ENCODE peak calls at places on chromosomes 3 and 15, in seven cellular contexts. P is suprapubic skin, Q is left ventricle myocardium inferior, U is GM23248, R is cardiac muscle cell, K is keratinocyte, Z is thoracic aorta. G is an unnamed sample.

GRCh38 chr3:901953-902778 is 190.7 kb upstream of the CNTN6 start:
- DNase-seq in P (no peak), Q (no peak), U (peak; percentile 24), R (peak; percentile 9), K (no peak), Z (no peak), G (peak; percentile 40)

GRCh38 chr15:51334011-51334426 is 4.4 kb downstream of the CYP19A1 start:
- DNase-seq in P (no peak), Q (no peak), U (no peak), R (no peak), K (no peak), Z (no peak), G (no peak)

GRCh38 chr15:68821190-68821897 is 649 bp upstream of the ANP32A start:
- DNase-seq in P (no peak), Q (no peak), U (peak; percentile 34), R (no peak), K (no peak), Z (no peak), G (no peak)

GRCh38 chr15:38085931-38086562 is 151.6 kb downstream of the TMCO5A start:
- DNase-seq in P (no peak), Q (no peak), U (peak; percentile 64), R (peak; percentile 33), K (no peak), Z (no peak), G (no peak)

GRCh38 chr15:85401108-85401765 is 20.8 kb downstream of the AKAP13 start:
- DNase-seq in P (no peak), Q (no peak), U (no peak), R (no peak), K (no peak), Z (no peak), G (no peak)

GRCh38 chr15:41970456-41970855 is 1.9 kb downstream of the EHD4 start:
- DNase-seq in P (no peak), Q (no peak), U (no peak), R (no peak), K (no peak), Z (no peak), G (no peak)

GRCh38 chr3:155428558-155428957 is 135.1 kb upstream of the STRIT1 start:
- DNase-seq in P (no peak), Q (no peak), U (peak; percentile 92), R (no peak), K (peak; percentile 57), Z (no peak), G (no peak)

GRCh38 chr3:111668912-111669488 is 73.9 kb upstream of the ZBED2 start:
- DNase-seq in P (no peak), Q (no peak), U (peak; percentile 87), R (peak; percentile 74), K (no peak), Z (no peak), G (peak; percentile 70)

GRCh38 chr15:40984963-40985362 is 31.7 kb downstream of the CHAC1 start:
- DNase-seq in P (no peak), Q (no peak), U (peak; percentile 95), R (peak; percentile 64), K (no peak), Z (peak; percentile 21), G (no peak)

GRCh38 chr15:59274126-59274970 is 67.7 kb downstream of the LDHAL6B start:
- DNase-seq in P (no peak), Q (no peak), U (peak; percentile 71), R (peak; percentile 70), K (no peak), Z (no peak), G (no peak)

GRCh38 chr3:32884532-32885031 is 66.8 kb downstream of the TRIM71 start:
- DNase-seq in P (no peak), Q (no peak), U (no peak), R (no peak), K (no peak), Z (no peak), G (no peak)

GRCh38 chr3:47578691-47579632 is at the start of gene CSPG5:
- DNase-seq in P (no peak), Q (peak; percentile 28), U (peak; percentile 50), R (no peak), K (no peak), Z (no peak), G (peak; percentile 76)

GRCh38 chr3:46297658-46298423 is 55.6 kb downstream of the CCR3 start:
- DNase-seq in P (no peak), Q (no peak), U (peak; percentile 27), R (peak; percentile 10), K (peak; percentile 83), Z (no peak), G (no peak)

GRCh38 chr3:10263549-10264363 is 15.5 kb downstream of the TATDN2 start:
- DNase-seq in P (no peak), Q (no peak), U (peak; percentile 81), R (peak; percentile 62), K (no peak), Z (no peak), G (peak; percentile 37)

GRCh38 chr3:149042766-149043386 is 43.5 kb downstream of the HLTF start:
- DNase-seq in P (no peak), Q (no peak), U (peak; percentile 67), R (peak; percentile 48), K (no peak), Z (no peak), G (no peak)

DNA sequence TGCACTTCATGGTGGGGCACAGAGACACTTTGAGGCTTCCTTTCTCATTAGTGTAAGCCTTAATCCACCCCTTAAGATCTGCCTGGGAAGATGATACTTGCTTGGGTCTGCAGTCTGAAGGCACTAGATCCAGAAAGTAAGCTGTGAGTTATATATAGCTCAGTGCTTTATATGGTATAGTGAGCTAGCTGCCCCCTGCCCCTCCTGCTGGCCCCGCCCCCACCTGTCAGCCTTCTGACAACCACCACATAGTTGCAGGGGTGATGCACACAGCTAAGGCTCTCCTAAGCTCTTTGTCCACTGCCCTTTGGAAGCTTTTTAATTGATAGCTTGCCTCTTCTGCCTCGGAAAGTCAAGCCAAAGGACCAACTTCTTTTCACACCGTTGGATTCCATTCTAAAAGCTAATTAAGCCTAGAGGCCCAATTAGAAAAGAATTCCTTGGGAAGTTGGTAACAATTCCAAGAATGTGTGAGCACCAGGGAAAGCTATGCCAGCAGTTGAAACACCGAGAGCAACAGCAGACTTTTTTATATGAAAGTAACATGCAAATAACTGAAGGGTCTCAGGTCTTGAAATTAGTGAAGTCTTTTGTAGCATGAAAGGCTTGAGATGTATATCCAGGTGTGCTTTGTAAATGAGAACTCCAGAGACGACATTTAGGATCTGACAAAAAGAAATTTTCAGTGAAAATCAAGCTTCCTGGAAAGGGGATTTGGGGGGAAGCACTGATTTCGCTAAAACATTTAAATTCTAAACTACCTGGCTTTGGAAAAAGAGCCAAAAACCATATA is 2.3 kb downstream of the TPM1 start:
- DNase-seq in P (no peak), Q (peak; percentile 55), U (peak; percentile 61), R (no peak), K (no peak), Z (no peak), G (no peak)
- H3K4me3 ChIP-seq in P (peak overlapping the region; percentile 97), Q (peak overlapping the region; percentile 83), U (peak overlapping the region; percentile 99), R (peak overlapping the region; percentile 96), K (peak overlapping the region; percentile 84), Z (peak overlapping the region; percentile 83), G (no peak overlapping the region)

GRCh38 chr3:188180114-188180513 is 26.2 kb downstream of the LPP start:
- DNase-seq in P (no peak), Q (no peak), U (no peak), R (no peak), K (no peak), Z (no peak), G (no peak)

GRCh38 chr3:188177721-188178120 is 23.8 kb downstream of the LPP start:
- DNase-seq in P (no peak), Q (no peak), U (no peak), R (no peak), K (no peak), Z (no peak), G (no peak)

GRCh38 chr3:188179006-188179966 is 25.3 kb downstream of the LPP start:
- DNase-seq in P (no peak), Q (peak; percentile 27), U (peak; percentile 84), R (no peak), K (no peak), Z (peak; percentile 40), G (no peak)

GRCh38 chr3:188176884-188177283 is 22.9 kb downstream of the LPP start:
- DNase-seq in P (no peak), Q (no peak), U (no peak), R (no peak), K (no peak), Z (no peak), G (no peak)

DNA sequence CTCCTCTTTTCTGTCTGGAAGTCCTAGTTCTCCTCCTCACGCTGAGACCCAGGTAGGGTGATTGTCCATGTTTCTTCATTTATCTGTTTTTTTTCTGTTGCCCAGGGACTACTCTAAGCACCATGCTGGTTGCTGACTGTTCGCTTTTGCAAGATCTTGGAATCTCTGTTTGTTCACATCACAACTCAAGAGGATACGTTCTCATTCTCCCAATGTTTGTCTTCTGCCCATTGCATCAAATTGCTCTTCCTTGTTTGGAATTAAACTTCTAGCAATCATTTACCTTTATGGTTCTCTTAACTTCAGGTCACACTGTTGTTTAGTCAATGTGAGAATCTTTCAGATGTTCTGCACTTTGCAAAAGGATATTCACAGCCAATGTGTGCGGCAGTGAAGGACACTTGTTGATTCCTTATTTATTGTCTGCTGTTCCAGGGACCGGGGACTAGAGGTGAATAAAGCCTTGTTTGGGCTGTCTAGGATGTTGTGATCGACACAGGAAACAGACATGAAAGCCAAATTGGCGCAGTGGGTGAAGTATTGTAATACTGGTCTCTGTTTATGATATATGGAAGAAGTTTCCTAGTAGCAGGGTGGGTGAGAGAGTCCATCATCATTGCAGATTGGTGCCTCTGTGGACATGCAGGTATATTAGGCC is 24.5 kb downstream of the LPP start:
- DNase-seq in P (no peak), Q (no peak), U (no peak), R (no peak), K (no peak), Z (no peak), G (no peak)
- H3K27ac ChIP-seq in P (peak overlapping the region; percentile 53), Q (peak overlapping the region; percentile 84), U (peak overlapping the region; percentile 59), R (peak overlapping the region; percentile 81), K (no peak overlapping the region), Z (peak overlapping the region; percentile 91), G (no peak overlapping the region)

GRCh38 chr15:57248074-57248473 is 128.2 kb upstream of the CGNL1 start:
- DNase-seq in P (no peak), Q (no peak), U (no peak), R (no peak), K (no peak), Z (no peak), G (no peak)

GRCh38 chr15:57245714-57246113 is 130.6 kb upstream of the CGNL1 start:
- DNase-seq in P (no peak), Q (no peak), U (no peak), R (no peak), K (no peak), Z (no peak), G (no peak)

GRCh38 chr15:57245130-57245529 is 131.2 kb upstream of the CGNL1 start:
- DNase-seq in P (no peak), Q (no peak), U (no peak), R (peak; percentile 43), K (no peak), Z (no peak), G (peak; percentile 57)
- H3K4me3 ChIP-seq in P (no peak overlapping the region), Q (no peak overlapping the region), U (no peak overlapping the region), R (no peak overlapping the region), K (no peak overlapping the region), Z (no peak overlapping the region), G (no peak overlapping the region)

DNA sequence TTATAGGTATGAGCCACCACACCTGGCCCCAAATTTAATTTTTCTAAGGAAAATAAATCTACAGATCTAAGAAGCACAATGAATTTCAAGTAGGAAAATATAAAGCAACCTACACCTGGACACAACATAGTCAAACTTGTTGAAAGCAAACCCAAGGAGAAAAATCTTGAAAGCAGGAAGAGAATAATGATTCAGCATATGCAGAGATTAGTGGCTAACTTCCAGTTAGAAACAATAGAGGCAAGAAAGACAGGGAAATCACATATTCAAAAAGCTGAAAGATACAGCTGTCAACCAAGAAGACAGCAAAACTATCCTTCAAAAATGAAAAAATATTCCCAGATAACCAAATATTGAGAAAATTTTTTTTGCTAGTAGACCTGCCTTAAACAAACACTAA is 49.4 kb downstream of the ZNF148 start:
- DNase-seq in P (no peak), Q (no peak), U (no peak), R (no peak), K (no peak), Z (no peak), G (no peak)
- H3K27ac ChIP-seq in P (no peak overlapping the region), Q (no peak overlapping the region), U (no peak overlapping the region), R (no peak overlapping the region), K (no peak overlapping the region), Z (no peak overlapping the region), G (no peak overlapping the region)